ENCODE peak calls at places on chromosomes 4 and X, in four cellular contexts. U is ovary, P is adrenal gland, I is tibial nerve. T is an unnamed sample.
A peak's percentile ranks its signal among the peaks of the same experiment; 100 is the strongest.

GRCh38 chr4:155591201-155591600 is 75.4 kb upstream of the GUCY1A1 start:
- DNase-seq in U (no peak), P (no peak), I (no peak), T (no peak)

GRCh38 chr4:109294468-109295020 is 7.9 kb downstream of the COL25A1 start:
- DNase-seq in U (no peak), P (no peak), I (no peak), T (no peak)

GRCh38 chr4:31995943-31996901 is 1276.1 kb downstream of the PCDH7 start:
- DNase-seq in U (no peak), P (no peak), I (no peak), T (no peak)

GRCh38 chrX:373641-374471 is 12.9 kb downstream of the PPP2R3B start:
- DNase-seq in U (no peak), P (no peak), I (no peak), T (peak; percentile 56)

GRCh38 chr4:42391981-42392380 is 5.3 kb upstream of the SHISA3 start:
- DNase-seq in U (no peak), P (peak; percentile 79), I (no peak), T (no peak)

GRCh38 chr4:19592391-19592790 is 659.3 kb upstream of the SLIT2 start:
- DNase-seq in U (no peak), P (no peak), I (no peak), T (no peak)

GRCh38 chr4:154490261-154490588 is 1.4 kb downstream of the DCHS2 start:
- DNase-seq in U (no peak), P (no peak), I (no peak), T (peak; percentile 14)

GRCh38 chr4:18689308-18689915 is 667.9 kb upstream of the LCORL start:
- DNase-seq in U (no peak), P (peak; percentile 35), I (peak; percentile 41), T (peak; percentile 5)

GRCh38 chrX:2224141-2224540 is 276.6 kb downstream of the DHRSX start:
- DNase-seq in U (no peak), P (no peak), I (no peak), T (no peak)

GRCh38 chrX:17622331-17622730 is 115.0 kb upstream of the SCML1 start:
- DNase-seq in U (no peak), P (no peak), I (no peak), T (no peak)

GRCh38 chr4:156945532-156945931 is 26.1 kb downstream of the PDGFC start:
- DNase-seq in U (no peak), P (no peak), I (no peak), T (no peak)

DNA sequence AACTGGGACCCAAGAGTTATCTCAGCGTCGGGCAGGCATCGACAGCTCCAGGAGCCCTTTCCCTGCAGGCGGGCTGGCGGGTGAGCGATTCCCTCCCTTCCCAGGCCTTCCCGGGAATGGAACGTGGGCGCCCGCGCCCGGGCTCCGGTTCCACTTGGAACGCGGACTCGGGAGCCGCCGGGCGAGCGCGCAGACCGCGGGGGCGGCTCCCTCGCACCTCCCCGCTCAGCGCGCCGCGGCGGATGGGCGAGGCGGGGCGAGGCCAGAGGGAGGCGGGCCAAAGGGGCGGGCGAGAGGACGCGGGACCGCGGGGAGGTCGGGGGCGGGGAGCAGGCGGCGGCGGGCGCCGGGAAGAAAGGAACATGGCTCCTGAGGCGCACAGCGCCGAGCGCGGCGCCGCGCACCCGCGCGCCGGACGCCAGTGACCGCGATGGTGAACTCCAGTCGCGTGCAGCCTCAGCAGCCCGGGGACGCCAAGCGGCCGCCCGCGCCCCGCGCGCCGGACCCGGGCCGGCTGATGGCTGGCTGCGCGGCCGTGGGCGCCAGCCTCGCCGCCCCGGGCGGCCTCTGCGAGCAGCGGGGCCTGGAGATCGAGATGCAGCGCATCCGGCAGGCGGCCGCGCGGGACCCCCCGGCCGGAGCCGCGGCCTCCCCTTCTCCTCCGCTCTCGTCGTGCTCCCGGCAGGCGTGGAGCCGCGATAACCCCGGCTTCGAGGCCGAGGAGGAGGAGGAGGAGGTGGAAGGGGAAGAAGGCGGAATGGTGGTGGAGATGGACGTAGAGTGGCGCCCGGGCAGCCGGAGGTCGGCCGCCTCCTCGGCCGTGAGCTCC is at the start of gene PKD2:
- DNase-seq in U (peak; percentile 93), P (peak; percentile 82), I (peak; percentile 77), T (peak; percentile 84)
- TF ChIP-seq POLR2A in U (peak; percentile 57), P (peak; percentile 77), I (peak; percentile 89), T (no peak)

DNA sequence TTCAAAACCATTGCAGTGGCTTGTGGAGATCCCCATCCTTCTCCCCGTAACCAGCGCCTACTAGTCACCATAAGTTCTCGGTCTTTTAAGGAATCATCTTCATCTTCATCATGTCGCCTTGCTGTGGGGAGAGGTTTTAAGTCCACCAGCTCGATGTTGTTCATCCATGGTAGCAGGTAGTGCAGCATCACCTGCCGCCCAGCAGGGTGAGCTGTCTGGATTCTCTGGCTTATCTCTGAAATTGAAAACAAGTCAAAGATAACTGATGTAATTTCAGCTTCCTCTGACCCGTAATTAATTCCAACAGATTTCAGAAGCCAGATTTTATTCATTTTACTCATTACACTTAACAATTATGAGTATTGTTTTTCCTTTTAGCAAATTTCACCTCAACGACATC is 67.4 kb downstream of the ZAR1 start:
- DNase-seq in U (no peak), P (no peak), I (no peak), T (no peak)
- TF ChIP-seq POLR2A in U (no peak), P (no peak), I (no peak), T (no peak)

GRCh38 chr4:37666625-37667071 is 19.5 kb downstream of the RELL1 start:
- DNase-seq in U (no peak), P (peak; percentile 47), I (peak; percentile 36), T (no peak)

GRCh38 chr4:37664696-37665095 is 21.5 kb downstream of the RELL1 start:
- DNase-seq in U (no peak), P (no peak), I (no peak), T (no peak)

GRCh38 chr4:37663552-37663951 is 22.6 kb downstream of the RELL1 start:
- DNase-seq in U (no peak), P (no peak), I (no peak), T (no peak)

GRCh38 chr4:37667197-37668100 is 18.7 kb downstream of the RELL1 start:
- DNase-seq in U (no peak), P (no peak), I (no peak), T (no peak)

DNA sequence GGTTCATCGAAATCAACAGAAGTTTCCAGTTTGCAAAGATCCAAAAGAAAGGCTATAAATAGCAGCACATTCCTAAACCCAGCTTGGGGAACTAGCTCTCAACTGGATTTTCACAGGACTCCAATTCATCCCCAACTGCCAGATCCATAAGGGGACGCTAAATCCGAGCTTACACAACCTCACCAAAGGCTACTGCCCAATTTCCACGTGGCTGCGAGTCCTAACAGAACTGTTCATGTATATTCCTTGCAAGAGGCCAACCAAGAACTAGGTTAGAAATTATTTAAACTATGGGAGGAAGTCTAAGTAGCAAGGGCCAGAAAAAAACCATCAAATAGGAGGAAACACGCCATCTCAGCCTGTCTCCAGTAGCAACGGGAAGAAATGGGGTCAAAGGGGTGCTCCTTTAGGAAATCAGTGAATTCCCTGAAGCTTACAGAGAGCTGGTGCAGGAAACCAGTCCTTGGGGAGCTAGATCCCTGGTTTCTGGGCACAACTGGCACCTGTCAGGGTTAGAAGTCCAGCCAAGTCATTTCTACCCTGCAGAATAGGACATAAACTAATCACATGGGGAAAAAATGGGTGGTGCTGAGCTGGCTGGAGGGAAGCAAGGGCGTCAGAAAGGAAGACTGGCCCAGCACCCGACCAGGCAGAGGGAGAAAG is 20.7 kb downstream of the RELL1 start:
- DNase-seq in U (no peak), P (no peak), I (no peak), T (no peak)
- TF ChIP-seq POLR2A in U (no peak), P (no peak), I (no peak), T (no peak)

GRCh38 chr4:55396305-55397023 is 707 bp downstream of the TMEM165 start:
- DNase-seq in U (peak; percentile 76), P (peak; percentile 38), I (no peak), T (peak; percentile 30)

GRCh38 chr4:55398966-55399365 is 3.2 kb downstream of the TMEM165 start:
- DNase-seq in U (no peak), P (no peak), I (no peak), T (no peak)

GRCh38 chr4:55397024-55397520 is 1.3 kb downstream of the TMEM165 start:
- DNase-seq in U (peak; percentile 43), P (peak; percentile 63), I (no peak), T (no peak)

GRCh38 chr4:55398461-55398860 is 2.7 kb downstream of the TMEM165 start:
- DNase-seq in U (no peak), P (no peak), I (no peak), T (no peak)

DNA sequence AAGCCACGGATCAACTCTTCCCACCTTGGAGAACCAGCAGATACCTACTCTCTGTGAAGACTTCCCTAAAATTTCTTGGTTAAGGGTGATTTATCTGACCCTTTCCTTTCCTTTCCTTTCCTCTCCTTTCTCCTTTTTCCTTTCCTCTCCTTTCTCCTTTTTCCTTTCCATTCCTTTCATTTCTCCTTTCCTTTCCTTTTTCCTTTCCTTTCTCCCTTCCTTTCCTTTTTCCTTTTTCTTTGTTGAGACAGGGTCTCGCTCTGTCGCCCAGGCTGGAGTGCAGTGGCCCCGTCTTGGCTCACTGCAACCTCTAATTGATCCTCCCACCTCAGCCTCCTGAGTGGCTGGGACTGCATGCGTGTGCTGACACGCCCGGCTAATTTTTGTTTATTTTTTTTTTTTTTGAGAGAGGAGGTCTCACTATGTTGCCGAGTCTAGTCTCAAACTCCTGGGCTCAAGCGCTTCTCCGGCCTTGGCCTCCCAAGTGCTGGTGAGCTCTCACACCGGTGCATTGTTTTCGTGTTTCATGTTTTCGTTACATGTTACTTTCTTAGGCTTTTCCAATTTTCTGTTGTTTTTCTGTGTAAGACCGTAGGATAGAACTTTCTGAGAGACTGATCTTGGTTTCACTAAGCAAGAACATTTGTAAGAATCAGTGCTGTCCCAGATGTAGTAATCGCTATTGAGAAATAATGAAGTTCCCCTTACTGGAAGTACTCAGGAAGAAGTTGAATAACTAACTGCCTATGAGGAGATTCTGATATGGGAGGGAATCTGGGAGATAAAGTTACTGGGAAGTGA is 2.0 kb downstream of the TMEM165 start:
- DNase-seq in U (no peak), P (no peak), I (no peak), T (no peak)
- TF ChIP-seq POLR2A in U (no peak), P (peak; percentile 43), I (no peak), T (no peak)

GRCh38 chrX:34917146-34917545 is 25.4 kb upstream of the FAM47B start:
- DNase-seq in U (no peak), P (no peak), I (no peak), T (no peak)
- TF ChIP-seq POLR2A in U (no peak), P (no peak), I (no peak), T (no peak)

DNA sequence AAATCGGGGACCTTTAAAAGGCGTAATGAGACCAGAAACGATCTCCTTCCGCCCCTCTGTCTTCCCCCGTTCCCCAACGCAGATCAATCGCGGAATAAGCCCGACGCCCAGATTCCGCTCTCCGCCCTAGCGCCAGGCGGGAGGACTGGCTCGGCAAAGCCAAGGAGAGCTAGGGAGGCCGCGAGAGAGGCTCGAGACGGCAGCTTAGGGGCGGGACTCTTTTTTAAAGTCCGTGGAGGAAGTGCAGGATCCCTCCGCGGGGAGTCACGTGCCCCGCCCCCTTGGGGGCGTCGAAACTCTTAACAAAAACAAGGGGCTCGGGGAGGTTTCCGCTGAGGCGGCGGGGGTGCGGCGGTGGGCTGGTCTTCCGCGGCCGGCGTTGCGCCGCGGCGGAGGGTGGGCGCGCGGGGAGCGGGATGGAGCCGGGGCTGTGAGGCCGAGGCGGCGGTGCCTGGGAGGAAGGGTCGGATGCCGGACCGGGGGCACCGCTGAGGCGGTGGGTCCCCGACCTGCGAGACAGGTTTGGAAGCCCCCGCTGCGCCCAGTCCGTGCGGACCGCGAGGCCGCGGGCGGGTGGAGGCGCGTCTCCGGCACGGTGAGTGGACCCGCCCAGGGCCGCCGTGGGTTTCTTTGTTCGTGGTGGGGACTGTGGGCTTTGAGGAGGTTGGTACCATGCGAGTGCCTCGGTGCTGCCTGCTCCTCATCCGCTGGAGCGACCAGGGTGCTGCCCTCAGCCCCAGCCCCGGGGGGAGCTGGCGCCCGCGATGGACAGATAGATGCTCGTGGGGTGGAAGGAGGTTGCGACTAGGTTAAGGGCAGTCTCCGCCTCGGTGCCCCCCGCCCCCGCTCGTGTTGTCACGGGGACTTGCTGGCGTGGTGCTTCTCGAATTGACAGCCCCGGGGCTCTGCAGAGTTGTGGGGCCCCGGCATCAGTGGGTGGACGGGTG is at the start of gene CCNG2:
- DNase-seq in U (peak; percentile 93), P (peak; percentile 88), I (peak; percentile 80), T (peak; percentile 40)
- TF ChIP-seq POLR2A in U (peak; percentile 39), P (peak; percentile 47), I (peak; percentile 67), T (peak; percentile 38)